ENCODE peak calls at places on chromosome 5, in eight cellular contexts. J is activated CD4-positive, CD25-positive, alpha-beta regulatory T cell; U is A549; K is mucosa of descending colon; Q is DMS153; Y is activated T-helper 9 cell treated with anti-CD3 and anti-CD28 coated beads, Interleukin-2, amount 50 U/mL, for 16 hours; A is SJSA1; Z is foreskin melanocyte. W is an unnamed sample.

GRCh38 chr5:139646111-139646510 is 2.0 kb upstream of the CXXC5 start:
- DNase-seq in K (peak), Y (no peak), J (no peak), Z (no peak), Q (no peak), A (no peak), U (no peak), W (no peak)

GRCh38 chr5:17794201-17794600 is 159.9 kb downstream of the TAF11L14 start:
- DNase-seq in J (no peak), U (no peak), K (no peak), Z (no peak), Q (no peak), A (no peak), Y (no peak), W (no peak)

GRCh38 chr5:30099634-30100033 is 1093.9 kb upstream of the CDH6 start:
- DNase-seq in U (peak), A (no peak), Q (peak), J (no peak), Z (no peak), K (no peak), Y (no peak), W (no peak)

GRCh38 chr5:151078490-151079262 is 2.2 kb downstream of the TNIP1 start:
- DNase-seq in U (no peak), Z (no peak), Q (no peak), Y (peak), A (no peak), J (peak), K (peak), W (no peak)

GRCh38 chr5:75681125-75681830 is 36.0 kb downstream of the POC5 start:
- DNase-seq in Z (peak), Q (no peak), K (no peak), J (no peak), Y (no peak), U (peak), A (no peak), W (peak)

GRCh38 chr5:156199045-156199444 is 127.9 kb upstream of the SGCD start:
- DNase-seq in A (no peak), U (no peak), K (no peak), J (no peak), Y (no peak), Z (no peak), Q (no peak), W (no peak)

GRCh38 chr5:79795764-79796398 is 106.2 kb downstream of the CMYA5 start:
- DNase-seq in J (no peak), Q (no peak), Y (no peak), Z (no peak), K (no peak), A (peak), U (no peak), W (no peak)

GRCh38 chr5:39209924-39210323 is 9.4 kb downstream of the FYB1 start:
- DNase-seq in Q (no peak), Z (no peak), J (peak), A (no peak), K (peak), Y (peak), U (no peak), W (no peak)

GRCh38 chr5:142063878-142064331 is 44.7 kb upstream of the NDFIP1 start:
- DNase-seq in A (peak), Z (peak), Q (peak), U (no peak), J (no peak), K (peak), Y (no peak), W (no peak)

GRCh38 chr5:97074859-97075489 is 67.4 kb downstream of the LIX1 start:
- DNase-seq in A (no peak), J (no peak), Z (no peak), Q (no peak), U (no peak), K (no peak), Y (no peak), W (no peak)

GRCh38 chr5:154295551-154295950 is 105.0 kb downstream of the GALNT10 start:
- DNase-seq in Z (no peak), U (no peak), K (no peak), A (peak), J (no peak), Y (no peak), Q (no peak), W (no peak)

GRCh38 chr5:149765932-149766331 is 35.8 kb downstream of the PPARGC1B start:
- DNase-seq in A (no peak), U (no peak), Z (no peak), Y (no peak), Q (no peak), J (no peak), K (no peak), W (no peak)

GRCh38 chr5:67156976-67157583 is 39.5 kb downstream of the CD180 start:
- DNase-seq in J (no peak), Y (peak), K (no peak), Q (no peak), U (peak), Z (no peak), A (no peak), W (no peak)

GRCh38 chr5:1336749-1337489 is 8.0 kb downstream of the CLPTM1L start:
- DNase-seq in A (no peak), K (peak), Q (no peak), U (no peak), Y (no peak), J (no peak), Z (no peak), W (no peak)

GRCh38 chr5:151685749-151686672 is 704 bp downstream of the SPARC start:
- DNase-seq in Y (no peak), J (no peak), U (no peak), A (no peak), K (no peak), Z (no peak), Q (no peak), W (no peak)

GRCh38 chr5:171355302-171355724 is 32.3 kb upstream of the NPM1 start:
- DNase-seq in J (no peak), Y (no peak), A (no peak), U (no peak), K (no peak), Q (no peak), Z (no peak), W (no peak)

GRCh38 chr5:109003928-109004327 is 256.2 kb downstream of the FER start:
- DNase-seq in A (no peak), Y (no peak), Z (no peak), J (no peak), U (no peak), Q (no peak), K (no peak), W (no peak)

GRCh38 chr5:53027913-53028312 is 38.8 kb downstream of the ITGA2 start:
- DNase-seq in Q (no peak), K (no peak), Y (no peak), A (peak), J (no peak), U (no peak), Z (no peak), W (no peak)

GRCh38 chr5:126540631-126541030 is 54.4 kb downstream of the ALDH7A1 start:
- DNase-seq in Z (no peak), U (no peak), Q (no peak), Y (no peak), K (no peak), A (no peak), J (no peak), W (no peak)

GRCh38 chr5:115530426-115530825 is 14.1 kb downstream of the FEM1C start:
- DNase-seq in A (no peak), Q (no peak), U (no peak), Y (no peak), K (no peak), J (no peak), Z (no peak), W (no peak)

GRCh38 chr5:82147860-82148573 is 130.1 kb downstream of the RPS23 start:
- DNase-seq in A (no peak), U (no peak), Y (no peak), K (no peak), Z (no peak), Q (no peak), J (no peak), W (no peak)

GRCh38 chr5:165258188-165258855 is 1752.9 kb downstream of the MAT2B start:
- DNase-seq in A (no peak), U (no peak), Y (no peak), K (no peak), Z (peak), J (no peak), Q (no peak), W (no peak)

GRCh38 chr5:96637191-96637590 is 25.0 kb upstream of the CAST start:
- DNase-seq in Z (no peak), U (no peak), Y (no peak), A (no peak), J (no peak), K (no peak), Q (no peak), W (no peak)

GRCh38 chr5:40277161-40277906 is 402.4 kb upstream of the PTGER4 start:
- DNase-seq in K (no peak), J (no peak), Y (no peak), Z (no peak), Q (no peak), A (no peak), U (no peak), W (no peak)

GRCh38 chr5:109399092-109399759 is 10.5 kb downstream of the PJA2 start:
- DNase-seq in J (no peak), A (no peak), Q (no peak), Z (no peak), Y (no peak), U (no peak), K (no peak), W (no peak)

GRCh38 chr5:106940301-106940846 is 730.4 kb downstream of the EFNA5 start:
- DNase-seq in Z (no peak), A (no peak), Y (no peak), K (no peak), U (no peak), Q (no peak), J (no peak), W (no peak)

GRCh38 chr5:153517105-153517700 is 26.7 kb downstream of the GRIA1 start:
- DNase-seq in Q (no peak), A (no peak), Z (no peak), J (no peak), K (no peak), Y (no peak), U (no peak), W (no peak)

GRCh38 chr5:124511791-124512190 is 234.6 kb downstream of the ZNF608 start:
- DNase-seq in J (no peak), K (no peak), A (no peak), Q (no peak), Z (no peak), Y (no peak), U (no peak), W (no peak)

GRCh38 chr5:64384761-64385160 is 121.1 kb upstream of the RGS7BP start:
- DNase-seq in K (no peak), Q (no peak), A (no peak), Y (no peak), J (no peak), U (no peak), Z (peak), W (no peak)

GRCh38 chr5:38595149-38595725 is 38.8 kb upstream of the LIFR start:
- DNase-seq in A (peak), Y (no peak), Z (no peak), J (no peak), K (no peak), U (no peak), Q (no peak), W (no peak)

GRCh38 chr5:123496892-123497291 is 15.1 kb upstream of the CSNK1G3 start:
- DNase-seq in K (no peak), U (no peak), Z (no peak), Q (no peak), J (no peak), A (no peak), Y (no peak), W (no peak)

GRCh38 chr5:94481059-94481458 is 137.3 kb downstream of the KIAA0825 start:
- DNase-seq in K (no peak), J (no peak), Y (no peak), Z (no peak), Q (no peak), A (no peak), U (no peak), W (no peak)

GRCh38 chr5:38036765-38037164 is 196.9 kb upstream of the GDNF start:
- DNase-seq in Q (no peak), K (no peak), Y (no peak), A (no peak), J (no peak), Z (no peak), U (no peak), W (no peak)

GRCh38 chr5:72837524-72838096 is 21.1 kb downstream of the TNPO1 start:
- DNase-seq in Q (no peak), Y (no peak), Z (no peak), K (no peak), A (no peak), U (no peak), J (no peak), W (no peak)

GRCh38 chr5:61159070-61159469 is 3.2 kb downstream of the SMIM15 start:
- DNase-seq in Z (no peak), Y (no peak), U (no peak), J (no peak), Q (no peak), K (no peak), A (no peak), W (no peak)

GRCh38 chr5:170154297-170154696 is 48.6 kb downstream of the FOXI1 start:
- DNase-seq in A (no peak), J (no peak), U (no peak), Z (no peak), Q (peak), Y (no peak), K (no peak), W (no peak)

W was measured in SK-N-MC.